ENCODE peak calls at places on chromosomes 16 and 17, in eight cellular contexts. One of them, this sample, is unnamed.

GRCh38 chr16:65531475-65531874 is 409.6 kb upstream of the CDH11 start:
- DNase-seq in body of pancreas: no peak
- DNase-seq in A549: no peak
- DNase-seq in prostate gland: no peak
- DNase-seq in heart left ventricle: no peak
- DNase-seq in stomach: no peak
- DNase-seq in Peyer's patch: no peak
- DNase-seq in spleen: no peak
- DNase-seq in this sample: no peak

GRCh38 chr16:29312835-29313558 is 93.5 kb downstream of the NPIPB11 start:
- DNase-seq in body of pancreas: no peak
- DNase-seq in A549: no peak
- DNase-seq in prostate gland: no peak
- DNase-seq in heart left ventricle: no peak
- DNase-seq in stomach: no peak
- DNase-seq in Peyer's patch: no peak
- DNase-seq in spleen: no peak
- DNase-seq in this sample: no peak

GRCh38 chr17:9022553-9023388 is 1.5 kb downstream of the NTN1 start:
- DNase-seq in body of pancreas: peak
- DNase-seq in A549: no peak
- DNase-seq in prostate gland: no peak
- DNase-seq in heart left ventricle: no peak
- DNase-seq in stomach: no peak
- DNase-seq in Peyer's patch: no peak
- DNase-seq in spleen: no peak
- DNase-seq in this sample: no peak

GRCh38 chr16:23026777-23027362 is 122.4 kb downstream of the USP31 start:
- DNase-seq in body of pancreas: no peak
- DNase-seq in A549: no peak
- DNase-seq in prostate gland: no peak
- DNase-seq in heart left ventricle: no peak
- DNase-seq in stomach: no peak
- DNase-seq in Peyer's patch: no peak
- DNase-seq in spleen: no peak
- DNase-seq in this sample: peak

GRCh38 chr17:71337903-71338302 is 782.9 kb upstream of the SOX9 start:
- DNase-seq in body of pancreas: no peak
- DNase-seq in A549: no peak
- DNase-seq in prostate gland: no peak
- DNase-seq in heart left ventricle: no peak
- DNase-seq in stomach: no peak
- DNase-seq in Peyer's patch: no peak
- DNase-seq in spleen: no peak
- DNase-seq in this sample: no peak

GRCh38 chr17:64938925-64939474 is 19.7 kb upstream of the LRRC37A3 start:
- DNase-seq in body of pancreas: peak
- DNase-seq in A549: peak
- DNase-seq in prostate gland: no peak
- DNase-seq in heart left ventricle: peak
- DNase-seq in stomach: peak
- DNase-seq in Peyer's patch: peak
- DNase-seq in spleen: peak
- DNase-seq in this sample: no peak

GRCh38 chr17:30236807-30237206 is 1.3 kb upstream of the SLC6A4 start:
- DNase-seq in body of pancreas: peak
- DNase-seq in A549: peak
- DNase-seq in prostate gland: peak
- DNase-seq in heart left ventricle: peak
- DNase-seq in stomach: peak
- DNase-seq in Peyer's patch: no peak
- DNase-seq in spleen: peak
- DNase-seq in this sample: no peak

GRCh38 chr16:64061621-64062020 is 1060.2 kb downstream of the CDH11 start:
- DNase-seq in body of pancreas: no peak
- DNase-seq in A549: no peak
- DNase-seq in prostate gland: no peak
- DNase-seq in heart left ventricle: no peak
- DNase-seq in stomach: no peak
- DNase-seq in Peyer's patch: no peak
- DNase-seq in spleen: no peak
- DNase-seq in this sample: no peak

GRCh38 chr17:41894791-41895331 is 23.9 kb downstream of the ACLY start:
- DNase-seq in body of pancreas: peak
- DNase-seq in A549: no peak
- DNase-seq in prostate gland: no peak
- DNase-seq in heart left ventricle: no peak
- DNase-seq in stomach: no peak
- DNase-seq in Peyer's patch: no peak
- DNase-seq in spleen: no peak
- DNase-seq in this sample: no peak

GRCh38 chr17:67246648-67247415 is 1.8 kb upstream of the HELZ start:
- DNase-seq in body of pancreas: peak
- DNase-seq in A549: peak
- DNase-seq in prostate gland: peak
- DNase-seq in heart left ventricle: no peak
- DNase-seq in stomach: peak
- DNase-seq in Peyer's patch: peak
- DNase-seq in spleen: peak
- DNase-seq in this sample: peak

GRCh38 chr17:66347661-66348604 is 45.5 kb downstream of the PRKCA start:
- DNase-seq in body of pancreas: no peak
- DNase-seq in A549: no peak
- DNase-seq in prostate gland: no peak
- DNase-seq in heart left ventricle: no peak
- DNase-seq in stomach: no peak
- DNase-seq in Peyer's patch: no peak
- DNase-seq in spleen: no peak
- DNase-seq in this sample: no peak

GRCh38 chr17:45784583-45785372 is 658 bp downstream of the CRHR1 start:
- DNase-seq in body of pancreas: peak
- DNase-seq in A549: peak
- DNase-seq in prostate gland: peak
- DNase-seq in heart left ventricle: no peak
- DNase-seq in stomach: peak
- DNase-seq in Peyer's patch: peak
- DNase-seq in spleen: peak
- DNase-seq in this sample: no peak

GRCh38 chr16:86342161-86342560 is 168.2 kb upstream of the FOXF1 start:
- DNase-seq in body of pancreas: no peak
- DNase-seq in A549: no peak
- DNase-seq in prostate gland: no peak
- DNase-seq in heart left ventricle: no peak
- DNase-seq in stomach: no peak
- DNase-seq in Peyer's patch: no peak
- DNase-seq in spleen: no peak
- DNase-seq in this sample: no peak

GRCh38 chr17:29615048-29615385 is 7.7 kb downstream of the CORO6 start:
- DNase-seq in body of pancreas: peak
- DNase-seq in A549: no peak
- DNase-seq in prostate gland: no peak
- DNase-seq in heart left ventricle: no peak
- DNase-seq in stomach: no peak
- DNase-seq in Peyer's patch: peak
- DNase-seq in spleen: peak
- DNase-seq in this sample: no peak

GRCh38 chr16:19809121-19809635 is 75.5 kb downstream of the GPRC5B start:
- DNase-seq in body of pancreas: peak
- DNase-seq in A549: no peak
- DNase-seq in prostate gland: no peak
- DNase-seq in heart left ventricle: no peak
- DNase-seq in stomach: peak
- DNase-seq in Peyer's patch: no peak
- DNase-seq in spleen: no peak
- DNase-seq in this sample: no peak

GRCh38 chr17:4833941-4834501 is 881 bp downstream of the MINK1 start:
- DNase-seq in body of pancreas: peak
- DNase-seq in A549: no peak
- DNase-seq in prostate gland: no peak
- DNase-seq in heart left ventricle: no peak
- DNase-seq in stomach: no peak
- DNase-seq in Peyer's patch: peak
- DNase-seq in spleen: no peak
- DNase-seq in this sample: no peak

GRCh38 chr17:49210158-49211029 is at the start of the genes ABI3 and GNGT2:
- DNase-seq in body of pancreas: peak
- DNase-seq in A549: no peak
- DNase-seq in prostate gland: no peak
- DNase-seq in heart left ventricle: peak
- DNase-seq in stomach: peak
- DNase-seq in Peyer's patch: peak
- DNase-seq in spleen: peak
- DNase-seq in this sample: no peak

GRCh38 chr16:15055141-15056053 is 477 bp downstream of the NTAN1 start:
- DNase-seq in body of pancreas: no peak
- DNase-seq in A549: peak
- DNase-seq in prostate gland: no peak
- DNase-seq in heart left ventricle: peak
- DNase-seq in stomach: no peak
- DNase-seq in Peyer's patch: peak
- DNase-seq in spleen: peak
- DNase-seq in this sample: peak
- TF ChIP-seq POLR2A in body of pancreas: peak
- TF ChIP-seq POLR2A in A549: peak
- TF ChIP-seq POLR2A in prostate gland: peak
- TF ChIP-seq POLR2A in heart left ventricle: no peak
- TF ChIP-seq POLR2A in stomach: no peak
- TF ChIP-seq POLR2A in Peyer's patch: no peak
- TF ChIP-seq POLR2A in spleen: no peak
- TF ChIP-seq POLR2A in this sample: peak

GRCh38 chr16:72049110-72049509 is 5.2 kb upstream of the HP start:
- DNase-seq in body of pancreas: no peak
- DNase-seq in A549: no peak
- DNase-seq in prostate gland: no peak
- DNase-seq in heart left ventricle: no peak
- DNase-seq in stomach: no peak
- DNase-seq in Peyer's patch: no peak
- DNase-seq in spleen: no peak
- DNase-seq in this sample: no peak

GRCh38 chr16:72042157-72042660 is 12.1 kb upstream of the HP start:
- DNase-seq in body of pancreas: peak
- DNase-seq in A549: no peak
- DNase-seq in prostate gland: no peak
- DNase-seq in heart left ventricle: no peak
- DNase-seq in stomach: no peak
- DNase-seq in Peyer's patch: no peak
- DNase-seq in spleen: no peak
- DNase-seq in this sample: no peak

GRCh38 chr16:72043058-72043457 is 11.2 kb upstream of the HP start:
- DNase-seq in body of pancreas: no peak
- DNase-seq in A549: no peak
- DNase-seq in prostate gland: no peak
- DNase-seq in heart left ventricle: no peak
- DNase-seq in stomach: no peak
- DNase-seq in Peyer's patch: no peak
- DNase-seq in spleen: no peak
- DNase-seq in this sample: no peak

GRCh38 chr16:72043539-72043938 is 10.8 kb upstream of the HP start:
- DNase-seq in body of pancreas: no peak
- DNase-seq in A549: no peak
- DNase-seq in prostate gland: no peak
- DNase-seq in heart left ventricle: no peak
- DNase-seq in stomach: no peak
- DNase-seq in Peyer's patch: no peak
- DNase-seq in spleen: no peak
- DNase-seq in this sample: no peak

GRCh38 chr16:72044825-72045359 is 9.4 kb upstream of the HP start:
- DNase-seq in body of pancreas: no peak
- DNase-seq in A549: no peak
- DNase-seq in prostate gland: no peak
- DNase-seq in heart left ventricle: no peak
- DNase-seq in stomach: no peak
- DNase-seq in Peyer's patch: no peak
- DNase-seq in spleen: no peak
- DNase-seq in this sample: no peak
- TF ChIP-seq POLR2A in body of pancreas: no peak
- TF ChIP-seq POLR2A in A549: no peak
- TF ChIP-seq POLR2A in prostate gland: no peak
- TF ChIP-seq POLR2A in heart left ventricle: no peak
- TF ChIP-seq POLR2A in stomach: no peak
- TF ChIP-seq POLR2A in Peyer's patch: no peak
- TF ChIP-seq POLR2A in spleen: no peak
- TF ChIP-seq POLR2A in this sample: no peak

DNA sequence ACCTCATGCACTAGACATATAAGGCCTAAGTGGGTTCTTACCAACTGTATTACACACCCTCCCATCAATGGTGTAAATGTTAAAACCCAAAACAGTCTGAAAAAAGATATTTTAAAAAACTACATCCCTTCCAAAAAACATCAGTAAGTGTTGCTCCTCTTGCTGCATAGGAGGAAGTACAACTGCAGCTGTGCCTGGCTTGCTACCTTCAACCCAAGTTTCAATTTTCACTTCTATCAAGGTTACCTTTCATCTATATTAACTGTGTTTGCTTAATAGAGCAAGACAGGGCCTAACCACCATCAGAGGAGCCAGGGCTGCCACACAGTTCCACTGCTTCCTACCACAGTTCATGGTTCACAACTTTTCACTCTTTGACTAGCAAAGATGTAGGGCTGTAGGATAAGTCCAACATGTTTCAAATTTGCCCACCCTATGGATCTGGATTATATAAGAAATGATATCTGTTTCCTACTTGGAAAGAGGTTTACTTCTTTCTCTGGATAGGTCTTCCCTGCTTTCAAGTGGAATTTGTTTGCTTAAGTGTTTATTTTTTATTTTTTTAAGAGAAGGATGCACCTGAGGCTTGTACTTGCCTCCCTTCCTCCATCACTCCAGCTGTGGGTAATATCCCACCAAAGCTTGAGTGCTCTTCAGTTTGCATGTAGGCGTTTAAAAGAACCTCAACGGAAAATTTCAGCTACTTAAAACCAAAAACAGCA is 56.7 kb downstream of the GRB7 start:
- DNase-seq in body of pancreas: no peak
- DNase-seq in A549: no peak
- DNase-seq in prostate gland: no peak
- DNase-seq in heart left ventricle: no peak
- DNase-seq in stomach: peak
- DNase-seq in Peyer's patch: peak
- DNase-seq in spleen: peak
- DNase-seq in this sample: no peak
- TF ChIP-seq POLR2A in body of pancreas: no peak
- TF ChIP-seq POLR2A in A549: no peak
- TF ChIP-seq POLR2A in prostate gland: no peak
- TF ChIP-seq POLR2A in heart left ventricle: no peak
- TF ChIP-seq POLR2A in stomach: no peak
- TF ChIP-seq POLR2A in Peyer's patch: no peak
- TF ChIP-seq POLR2A in spleen: no peak
- TF ChIP-seq POLR2A in this sample: no peak

DNA sequence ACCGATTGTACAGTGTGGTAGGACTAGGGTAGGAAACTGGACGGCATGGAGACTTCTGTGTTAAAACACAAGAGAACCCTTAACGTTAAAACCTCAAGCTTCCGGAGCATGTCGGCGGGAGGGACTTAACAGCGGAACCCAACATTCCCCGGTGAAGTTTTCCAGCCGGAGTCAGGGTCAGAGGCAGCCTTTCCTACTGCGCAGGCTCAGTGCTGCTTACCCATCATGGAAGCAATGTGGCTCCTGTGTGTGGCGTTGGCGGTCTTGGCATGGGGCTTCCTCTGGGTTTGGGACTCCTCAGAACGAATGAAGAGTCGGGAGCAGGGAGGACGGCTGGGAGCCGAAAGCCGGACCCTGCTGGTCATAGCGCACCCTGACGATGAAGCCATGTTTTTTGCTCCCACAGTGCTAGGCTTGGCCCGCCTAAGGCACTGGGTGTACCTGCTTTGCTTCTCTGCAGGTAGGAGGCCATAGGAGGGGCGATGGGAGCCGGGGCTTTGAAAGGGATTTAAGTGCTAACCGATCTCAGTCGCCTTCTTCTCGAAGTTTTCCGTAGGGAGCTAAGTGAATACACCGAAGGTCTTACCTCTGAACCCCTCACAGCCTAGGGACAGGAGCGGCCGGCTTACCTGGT is at the start of gene PIGL:
- DNase-seq in body of pancreas: peak
- DNase-seq in A549: peak
- DNase-seq in prostate gland: peak
- DNase-seq in heart left ventricle: peak
- DNase-seq in stomach: peak
- DNase-seq in Peyer's patch: peak
- DNase-seq in spleen: peak
- DNase-seq in this sample: peak
- TF ChIP-seq POLR2A in body of pancreas: peak
- TF ChIP-seq POLR2A in A549: peak
- TF ChIP-seq POLR2A in prostate gland: peak
- TF ChIP-seq POLR2A in heart left ventricle: no peak
- TF ChIP-seq POLR2A in stomach: no peak
- TF ChIP-seq POLR2A in Peyer's patch: peak
- TF ChIP-seq POLR2A in spleen: no peak
- TF ChIP-seq POLR2A in this sample: peak